ENCODE peak calls at places on chromosomes 12 and 14, in ten cellular contexts. O, N, F, I, P, Q, K, H, L and W are unnamed samples.

GRCh38 chr14:32933623-32933942 is 5.1 kb upstream of the NPAS3 start:
- DNase-seq in O (peak; percentile 43), N (no peak), F (no peak), I (no peak), P (peak; percentile 45), Q (no peak), K (no peak), H (no peak), L (no peak), W (peak; percentile 87)

GRCh38 chr14:104784846-104785707 is 10.5 kb downstream of the AKT1 start:
- DNase-seq in O (no peak), N (no peak), F (no peak), I (no peak), P (no peak), Q (no peak), K (no peak), H (no peak), L (no peak), W (peak; percentile 67)

GRCh38 chr12:101570022-101570421 is 24.7 kb upstream of the MYBPC1 start:
- DNase-seq in O (peak; percentile 37), N (no peak), F (peak; percentile 15), I (peak; percentile 63), P (no peak), Q (no peak), K (no peak), H (peak; percentile 31), L (peak; percentile 14), W (peak; percentile 88)

GRCh38 chr14:71403673-71404072 is 496.4 kb downstream of the PCNX1 start:
- DNase-seq in O (no peak), N (no peak), F (peak; percentile 6), I (peak; percentile 44), P (no peak), Q (peak; percentile 10), K (no peak), H (no peak), L (peak; percentile 29), W (no peak)

GRCh38 chr14:100416921-100417451 is 93.8 kb downstream of the SLC25A47 start:
- DNase-seq in O (no peak), N (no peak), F (peak; percentile 61), I (peak; percentile 83), P (no peak), Q (no peak), K (no peak), H (peak; percentile 57), L (no peak), W (peak; percentile 63)

GRCh38 chr14:34665785-34666425 is 36.0 kb upstream of the SNX6 start:
- DNase-seq in O (no peak), N (peak; percentile 37), F (peak; percentile 50), I (peak; percentile 96), P (no peak), Q (no peak), K (no peak), H (peak; percentile 89), L (no peak), W (peak; percentile 62)

GRCh38 chr14:93959239-93960107 is 16.9 kb downstream of the ASB2 start:
- DNase-seq in O (peak; percentile 29), N (peak; percentile 56), F (peak; percentile 94), I (peak; percentile 95), P (no peak), Q (peak; percentile 92), K (no peak), H (peak; percentile 67), L (peak; percentile 94), W (peak; percentile 94)

GRCh38 chr12:47219243-47219642 is 139.5 kb upstream of the AMIGO2 start:
- DNase-seq in O (no peak), N (no peak), F (peak; percentile 38), I (peak; percentile 71), P (no peak), Q (no peak), K (no peak), H (no peak), L (no peak), W (peak; percentile 57)

GRCh38 chr12:31868980-31869379 is 90.2 kb upstream of the RESF1 start:
- DNase-seq in O (no peak), N (peak; percentile 55), F (peak; percentile 31), I (peak; percentile 20), P (no peak), Q (no peak), K (no peak), H (no peak), L (peak; percentile 30), W (peak; percentile 50)

GRCh38 chr12:92136883-92137582 is 8.6 kb downstream of the BTG1 start:
- DNase-seq in O (peak; percentile 15), N (no peak), F (peak; percentile 72), I (peak; percentile 97), P (no peak), Q (no peak), K (no peak), H (peak; percentile 65), L (peak; percentile 32), W (peak; percentile 59)

GRCh38 chr12:80040075-80040738 is 59.1 kb upstream of the OTOGL start:
- DNase-seq in O (no peak), N (no peak), F (no peak), I (peak; percentile 49), P (no peak), Q (no peak), K (no peak), H (no peak), L (no peak), W (peak; percentile 53)

GRCh38 chr12:726281-727140 is 25.9 kb upstream of the WNK1 start:
- DNase-seq in O (no peak), N (no peak), F (peak; percentile 39), I (peak; percentile 39), P (no peak), Q (no peak), K (no peak), H (no peak), L (no peak), W (peak; percentile 29)

GRCh38 chr14:77458249-77458950 is 507 bp downstream of the AHSA1 start:
- DNase-seq in O (peak; percentile 41), N (no peak), F (peak; percentile 22), I (peak; percentile 18), P (peak; percentile 32), Q (peak; percentile 48), K (no peak), H (no peak), L (peak; percentile 9), W (peak; percentile 45)

GRCh38 chr14:91827746-91828145 is 39.6 kb downstream of the TC2N start:
- DNase-seq in O (no peak), N (no peak), F (no peak), I (no peak), P (no peak), Q (no peak), K (no peak), H (no peak), L (no peak), W (no peak)

GRCh38 chr12:14884458-14884878 is 1.2 kb downstream of the MGP start:
- DNase-seq in O (peak; percentile 82), N (peak; percentile 81), F (peak; percentile 14), I (peak; percentile 72), P (no peak), Q (peak; percentile 76), K (no peak), H (peak; percentile 26), L (peak; percentile 70), W (peak; percentile 91)

GRCh38 chr14:103257211-103257962 is 76.7 kb upstream of the EIF5 start:
- DNase-seq in O (no peak), N (no peak), F (no peak), I (peak; percentile 29), P (no peak), Q (no peak), K (no peak), H (no peak), L (no peak), W (no peak)

GRCh38 chr12:100959481-100959880 is 164.9 kb downstream of the ANO4 start:
- DNase-seq in O (no peak), N (no peak), F (no peak), I (peak; percentile 83), P (no peak), Q (no peak), K (no peak), H (no peak), L (peak; percentile 27), W (peak; percentile 76)